ENCODE peak calls at places on chromosomes 5 and 9, in seven cellular contexts. One of them, this sample, is unnamed.

GRCh38 chr9:36148652-36149051 is 12.1 kb downstream of the GLIPR2 start:
- DNase-seq in Peyer's patch: peak; percentile 89
- DNase-seq in naive thymus-derived CD4-positive, alpha-beta T cell: peak; percentile 28
- DNase-seq in psoas muscle: peak; percentile 95
- DNase-seq in upper lobe of right lung: peak; percentile 92
- DNase-seq in SJSA1: peak; percentile 92
- DNase-seq in uterus: peak; percentile 99
- DNase-seq in this sample: peak; percentile 99

GRCh38 chr5:136058031-136058971 is 29.5 kb downstream of the TGFBI start:
- DNase-seq in upper lobe of right lung: no peak
- DNase-seq in naive thymus-derived CD4-positive, alpha-beta T cell: no peak
- DNase-seq in SJSA1: peak; percentile 99
- DNase-seq in uterus: peak; percentile 83
- DNase-seq in Peyer's patch: no peak
- DNase-seq in psoas muscle: peak; percentile 79
- DNase-seq in this sample: peak; percentile 87

GRCh38 chr5:120778491-120779293 is 314.6 kb downstream of the PRR16 start:
- DNase-seq in uterus: no peak
- DNase-seq in upper lobe of right lung: no peak
- DNase-seq in psoas muscle: no peak
- DNase-seq in Peyer's patch: no peak
- DNase-seq in SJSA1: no peak
- DNase-seq in naive thymus-derived CD4-positive, alpha-beta T cell: no peak
- DNase-seq in this sample: no peak

GRCh38 chr5:127935398-127935797 is 148.2 kb upstream of the SLC12A2 start:
- DNase-seq in Peyer's patch: no peak
- DNase-seq in SJSA1: no peak
- DNase-seq in naive thymus-derived CD4-positive, alpha-beta T cell: no peak
- DNase-seq in uterus: no peak
- DNase-seq in psoas muscle: no peak
- DNase-seq in upper lobe of right lung: no peak
- DNase-seq in this sample: no peak

GRCh38 chr9:128636024-128636390 is 20.6 kb downstream of the DYNC2I2 start:
- DNase-seq in Peyer's patch: no peak
- DNase-seq in naive thymus-derived CD4-positive, alpha-beta T cell: no peak
- DNase-seq in upper lobe of right lung: peak; percentile 92
- DNase-seq in uterus: no peak
- DNase-seq in SJSA1: peak; percentile 73
- DNase-seq in psoas muscle: peak; percentile 70
- DNase-seq in this sample: no peak

GRCh38 chr5:142644127-142644526 is 41.8 kb downstream of the FGF1 start:
- DNase-seq in Peyer's patch: no peak
- DNase-seq in upper lobe of right lung: no peak
- DNase-seq in naive thymus-derived CD4-positive, alpha-beta T cell: no peak
- DNase-seq in psoas muscle: no peak
- DNase-seq in SJSA1: no peak
- DNase-seq in uterus: no peak
- DNase-seq in this sample: no peak

GRCh38 chr9:121738969-121739368 is 87.5 kb downstream of the DAB2IP start:
- DNase-seq in naive thymus-derived CD4-positive, alpha-beta T cell: no peak
- DNase-seq in Peyer's patch: no peak
- DNase-seq in upper lobe of right lung: no peak
- DNase-seq in SJSA1: no peak
- DNase-seq in uterus: no peak
- DNase-seq in psoas muscle: no peak
- DNase-seq in this sample: no peak

GRCh38 chr5:16025681-16026080 is 153.9 kb downstream of the MARCHF11 start:
- DNase-seq in uterus: no peak
- DNase-seq in psoas muscle: no peak
- DNase-seq in SJSA1: no peak
- DNase-seq in Peyer's patch: no peak
- DNase-seq in upper lobe of right lung: no peak
- DNase-seq in naive thymus-derived CD4-positive, alpha-beta T cell: no peak
- DNase-seq in this sample: no peak

GRCh38 chr5:143685416-143685815 is 126.5 kb upstream of the HMHB1 start:
- DNase-seq in uterus: no peak
- DNase-seq in psoas muscle: no peak
- DNase-seq in Peyer's patch: no peak
- DNase-seq in SJSA1: no peak
- DNase-seq in naive thymus-derived CD4-positive, alpha-beta T cell: no peak
- DNase-seq in upper lobe of right lung: no peak
- DNase-seq in this sample: no peak

GRCh38 chr9:90141723-90142122 is 500.9 kb downstream of the DIRAS2 start:
- DNase-seq in Peyer's patch: no peak
- DNase-seq in psoas muscle: no peak
- DNase-seq in uterus: no peak
- DNase-seq in naive thymus-derived CD4-positive, alpha-beta T cell: no peak
- DNase-seq in SJSA1: no peak
- DNase-seq in upper lobe of right lung: no peak
- DNase-seq in this sample: no peak

GRCh38 chr5:41748631-41749030 is 121.6 kb downstream of the OXCT1 start:
- DNase-seq in psoas muscle: no peak
- DNase-seq in naive thymus-derived CD4-positive, alpha-beta T cell: no peak
- DNase-seq in Peyer's patch: no peak
- DNase-seq in upper lobe of right lung: no peak
- DNase-seq in SJSA1: no peak
- DNase-seq in uterus: no peak
- DNase-seq in this sample: no peak

GRCh38 chr5:157271740-157272271 is 5.9 kb downstream of the CYFIP2 start:
- DNase-seq in Peyer's patch: peak; percentile 94
- DNase-seq in upper lobe of right lung: no peak
- DNase-seq in SJSA1: no peak
- DNase-seq in uterus: no peak
- DNase-seq in psoas muscle: no peak
- DNase-seq in naive thymus-derived CD4-positive, alpha-beta T cell: peak; percentile 94
- DNase-seq in this sample: peak; percentile 61
- H3K4me1 ChIP-seq in Peyer's patch: peaks cover 4% of the 10 kb centered on the region
- H3K4me1 ChIP-seq in upper lobe of right lung: peaks cover 4% of the 10 kb centered on the region
- H3K4me1 ChIP-seq in SJSA1: no peaks in the 10 kb centered on the region
- H3K4me1 ChIP-seq in uterus: no peaks in the 10 kb centered on the region
- H3K4me1 ChIP-seq in psoas muscle: peaks cover 11% of the 10 kb centered on the region
- H3K4me1 ChIP-seq in naive thymus-derived CD4-positive, alpha-beta T cell: peaks cover 76% of the 10 kb centered on the region
- H3K4me1 ChIP-seq in this sample: no peaks in the 10 kb centered on the region

DNA sequence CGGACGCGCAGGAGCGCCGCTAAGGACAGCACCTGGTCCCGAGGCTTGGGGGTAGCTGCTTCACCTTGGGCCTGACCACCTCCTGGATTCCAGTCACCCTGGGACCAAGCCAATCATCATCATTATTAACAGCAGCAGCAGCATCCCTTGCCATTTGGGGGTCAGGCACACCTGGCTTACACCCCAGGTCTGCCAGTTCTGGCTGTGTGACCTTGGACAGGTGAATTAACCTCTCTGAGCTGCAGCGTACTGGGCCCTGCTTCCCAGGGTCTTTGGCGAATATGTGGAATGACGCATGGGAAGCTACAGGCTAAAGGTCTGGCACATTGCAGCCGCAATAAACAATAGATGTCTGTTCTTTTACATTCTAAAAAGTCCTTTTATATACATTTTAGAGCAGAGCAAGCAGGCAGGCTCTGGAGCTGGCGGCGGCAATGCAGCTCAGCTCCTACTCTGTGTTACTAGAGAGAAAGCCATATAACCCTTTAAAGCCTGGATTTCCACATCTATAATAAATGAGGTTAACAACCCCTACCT is 97.8 kb upstream of the CPLX2 start:
- DNase-seq in Peyer's patch: no peak
- DNase-seq in uterus: no peak
- DNase-seq in naive thymus-derived CD4-positive, alpha-beta T cell: no peak
- DNase-seq in SJSA1: no peak
- DNase-seq in psoas muscle: no peak
- DNase-seq in upper lobe of right lung: no peak
- DNase-seq in this sample: no peak
- H3K4me3 ChIP-seq in Peyer's patch: no peak overlapping the region
- H3K4me3 ChIP-seq in uterus: no peak overlapping the region
- H3K4me3 ChIP-seq in naive thymus-derived CD4-positive, alpha-beta T cell: no peak overlapping the region
- H3K4me3 ChIP-seq in SJSA1: no peak overlapping the region
- H3K4me3 ChIP-seq in psoas muscle: no peak overlapping the region
- H3K4me3 ChIP-seq in upper lobe of right lung: no peak overlapping the region
- H3K4me3 ChIP-seq in this sample: no peak overlapping the region

DNA sequence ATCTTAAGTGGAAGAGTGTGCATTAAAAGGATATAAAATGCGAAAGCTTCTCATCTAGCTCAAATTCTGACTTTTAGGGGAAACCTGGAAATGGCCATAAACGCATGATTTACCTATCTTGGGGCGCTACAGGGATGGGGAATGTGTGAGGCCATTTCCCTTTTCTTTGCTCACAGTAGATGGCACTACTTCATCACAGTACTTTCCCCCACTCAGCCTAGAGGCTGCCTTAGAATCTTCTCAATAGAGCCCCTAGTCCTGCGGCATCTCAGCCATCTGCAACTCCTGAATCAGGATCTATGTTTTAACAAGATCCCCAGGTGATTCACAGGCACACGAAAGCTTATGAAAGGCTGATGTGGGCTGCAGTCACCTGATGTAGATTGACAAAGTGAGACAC is 110.8 kb downstream of the LHFPL2 start:
- DNase-seq in uterus: peak; percentile 56
- DNase-seq in psoas muscle: no peak
- DNase-seq in Peyer's patch: no peak
- DNase-seq in upper lobe of right lung: no peak
- DNase-seq in naive thymus-derived CD4-positive, alpha-beta T cell: no peak
- DNase-seq in SJSA1: no peak
- DNase-seq in this sample: no peak
- H3K27ac ChIP-seq in uterus: no peak overlapping the region
- H3K27ac ChIP-seq in psoas muscle: no peak overlapping the region
- H3K27ac ChIP-seq in Peyer's patch: no peak overlapping the region
- H3K27ac ChIP-seq in upper lobe of right lung: no peak overlapping the region
- H3K27ac ChIP-seq in naive thymus-derived CD4-positive, alpha-beta T cell: no peak overlapping the region
- H3K27ac ChIP-seq in SJSA1: no peak overlapping the region
- H3K27ac ChIP-seq in this sample: no peak overlapping the region

GRCh38 chr9:113620377-113621161 is 157.0 kb downstream of the RGS3 start:
- DNase-seq in Peyer's patch: no peak
- DNase-seq in naive thymus-derived CD4-positive, alpha-beta T cell: no peak
- DNase-seq in uterus: peak; percentile 88
- DNase-seq in psoas muscle: peak; percentile 72
- DNase-seq in SJSA1: peak; percentile 93
- DNase-seq in upper lobe of right lung: peak; percentile 67
- DNase-seq in this sample: peak; percentile 92
- H3K4me1 ChIP-seq in Peyer's patch: peaks cover 14% of the 10 kb centered on the region
- H3K4me1 ChIP-seq in naive thymus-derived CD4-positive, alpha-beta T cell: no peaks in the 10 kb centered on the region
- H3K4me1 ChIP-seq in uterus: peaks cover 9% of the 10 kb centered on the region
- H3K4me1 ChIP-seq in psoas muscle: peaks cover 37% of the 10 kb centered on the region
- H3K4me1 ChIP-seq in SJSA1: peaks cover 59% of the 10 kb centered on the region
- H3K4me1 ChIP-seq in upper lobe of right lung: peaks cover 32% of the 10 kb centered on the region
- H3K4me1 ChIP-seq in this sample: no peaks in the 10 kb centered on the region